ENCODE peak calls at places on chromosome 15, in five cellular contexts. G is skeletal muscle cell, S is mesothelial cell of epicardium, D is C1 segment of cervical spinal cord, P is Kasumi-1. V is an unnamed sample.

GRCh38 chr15:41804920-41805666 is 22.8 kb upstream of the JMJD7 start:
- DNase-seq in S (no peak), P (no peak), G (no peak), D (no peak), V (no peak)

GRCh38 chr15:77031376-77032050 is 36.6 kb downstream of the PSTPIP1 start:
- DNase-seq in P (peak), G (no peak), D (no peak), S (peak), V (no peak)

GRCh38 chr15:61339526-61339925 is 110.4 kb upstream of the RORA start:
- DNase-seq in G (no peak), P (no peak), S (no peak), D (no peak), V (no peak)

GRCh38 chr15:66400351-66400774 is 13.7 kb downstream of the MAP2K1 start:
- DNase-seq in S (no peak), D (no peak), P (no peak), G (no peak), V (no peak)

GRCh38 chr15:92619380-92620101 is 36.0 kb downstream of the FAM174B start:
- DNase-seq in S (no peak), P (no peak), G (no peak), D (no peak), V (no peak)

GRCh38 chr15:85531083-85531482 is 150.7 kb downstream of the AKAP13 start:
- DNase-seq in D (no peak), P (no peak), S (no peak), G (peak), V (no peak)

GRCh38 chr15:60520041-60520824 is 41.3 kb upstream of the ICE2 start:
- DNase-seq in D (no peak), G (no peak), S (no peak), P (no peak), V (no peak)

GRCh38 chr15:33031324-33031736 is 163.2 kb downstream of the FMN1 start:
- DNase-seq in S (no peak), D (no peak), P (no peak), G (peak), V (no peak)

GRCh38 chr15:92118162-92118935 is 264.8 kb downstream of the SLCO3A1 start:
- DNase-seq in D (no peak), P (no peak), S (no peak), G (no peak), V (no peak)

GRCh38 chr15:31160740-31161495 is 59.4 kb upstream of the TRPM1 start:
- DNase-seq in S (no peak), D (no peak), G (no peak), P (no peak), V (no peak)

GRCh38 chr15:50687302-50687902 is 805 bp upstream of the TRPM7 start:
- DNase-seq in S (no peak), G (no peak), D (no peak), P (no peak), V (no peak)

GRCh38 chr15:74867562-74868458 is 5.4 kb downstream of the SCAMP2 start:
- DNase-seq in S (no peak), D (no peak), P (peak), G (no peak), V (peak)

GRCh38 chr15:63553388-63553791 is 43.8 kb upstream of the FBXL22 start:
- DNase-seq in S (no peak), P (peak), D (no peak), G (peak), V (no peak)

GRCh38 chr15:68425428-68426060 is 6.4 kb downstream of the ITGA11 start:
- DNase-seq in P (no peak), G (no peak), S (no peak), D (no peak), V (no peak)

GRCh38 chr15:25182098-25182478 is 227.3 kb downstream of the SNRPN start:
- DNase-seq in P (no peak), D (no peak), G (no peak), S (no peak), V (peak)

GRCh38 chr15:69666921-69667811 is 214.5 kb downstream of the RPLP1 start:
- DNase-seq in D (no peak), P (peak), G (no peak), S (no peak), V (peak)

GRCh38 chr15:52331490-52332240 is 36.1 kb upstream of the MYO5C start:
- DNase-seq in P (peak), D (no peak), S (no peak), G (no peak), V (no peak)

GRCh38 chr15:79656151-79656797 is 224.1 kb downstream of the MINAR1 start:
- DNase-seq in G (no peak), S (no peak), P (no peak), D (no peak), V (no peak)

GRCh38 chr15:59918994-59919951 is 84.8 kb upstream of the FOXB1 start:
- DNase-seq in S (no peak), P (no peak), D (no peak), G (peak), V (no peak)

GRCh38 chr15:94080416-94080815 is 150.9 kb upstream of the MCTP2 start:
- DNase-seq in G (peak), D (no peak), P (no peak), S (no peak), V (no peak)

GRCh38 chr15:68574629-68575028 is 4.2 kb upstream of the CORO2B start:
- DNase-seq in S (no peak), G (no peak), P (no peak), D (no peak), V (no peak)

GRCh38 chr15:57607570-57608000 is 15.9 kb downstream of the MYZAP start:
- DNase-seq in G (no peak), D (no peak), S (no peak), P (no peak), V (peak)

GRCh38 chr15:62770111-62770660 is 272.4 kb upstream of the TPM1 start:
- DNase-seq in G (no peak), P (no peak), D (no peak), S (no peak), V (no peak)

GRCh38 chr15:62961134-62961533 is 81.4 kb upstream of the TPM1 start:
- DNase-seq in P (no peak), G (no peak), D (no peak), S (no peak), V (no peak)

GRCh38 chr15:71219646-71220045 is 104.4 kb downstream of the THSD4 start:
- DNase-seq in G (peak), S (no peak), P (no peak), D (no peak), V (no peak)

GRCh38 chr15:81897011-81897677 is 148.7 kb downstream of the MEX3B start:
- DNase-seq in G (no peak), S (no peak), D (no peak), P (no peak), V (no peak)

GRCh38 chr15:28228096-28228495 is 93.9 kb downstream of the HERC2 start:
- DNase-seq in P (no peak), G (no peak), S (no peak), D (no peak), V (no peak)